ENCODE peak calls at places on chromosomes 3 and 15, in seven cellular contexts. H, P, W, O, V, N and B are unnamed samples.

GRCh38 chr3:111164621-111165020 is 93.0 kb downstream of the NECTIN3 start:
- DNase-seq in H (no peak), P (no peak), W (no peak), O (no peak), V (no peak), N (no peak), B (no peak)

GRCh38 chr3:186097663-186098451 is 11.0 kb downstream of the ETV5 start:
- DNase-seq in H (no peak), P (no peak), W (peak; percentile 93), O (no peak), V (peak; percentile 80), N (peak; percentile 89), B (peak; percentile 73)

GRCh38 chr3:158791259-158791920 is 10.5 kb upstream of the MFSD1 start:
- DNase-seq in H (no peak), P (no peak), W (peak; percentile 90), O (peak; percentile 37), V (peak; percentile 78), N (peak; percentile 74), B (no peak)

GRCh38 chr15:28955686-28956421 is 70.1 kb downstream of the APBA2 start:
- DNase-seq in H (no peak), P (no peak), W (peak; percentile 85), O (no peak), V (peak; percentile 48), N (peak; percentile 91), B (no peak)

GRCh38 chr15:48647963-48648362 is 2.5 kb upstream of the FBN1 start:
- DNase-seq in H (no peak), P (no peak), W (peak; percentile 68), O (no peak), V (peak; percentile 28), N (no peak), B (no peak)

GRCh38 chr3:132016061-132017041 is 18.5 kb downstream of the CPNE4 start:
- DNase-seq in H (no peak), P (no peak), W (peak; percentile 27), O (no peak), V (no peak), N (no peak), B (no peak)

GRCh38 chr3:126269360-126269759 is 87.8 kb downstream of the KLF15 start:
- DNase-seq in H (no peak), P (no peak), W (peak; percentile 15), O (no peak), V (no peak), N (no peak), B (no peak)

GRCh38 chr15:35195649-35196048 is 110.6 kb upstream of the NANOGP8 start:
- DNase-seq in H (no peak), P (no peak), W (no peak), O (no peak), V (no peak), N (no peak), B (no peak)

GRCh38 chr15:41810651-41811431 is 17.1 kb upstream of the JMJD7 start:
- DNase-seq in H (no peak), P (no peak), W (no peak), O (no peak), V (no peak), N (no peak), B (no peak)

GRCh38 chr15:33309602-33310276 is 1.0 kb upstream of the RYR3 start:
- DNase-seq in H (no peak), P (no peak), W (peak; percentile 4), O (peak; percentile 36), V (peak; percentile 11), N (no peak), B (no peak)

GRCh38 chr3:60542981-60543380 is 708.3 kb downstream of the FHIT start:
- DNase-seq in H (no peak), P (no peak), W (no peak), O (no peak), V (no peak), N (no peak), B (no peak)

GRCh38 chr3:6066397-6066796 is 794.5 kb upstream of the GRM7 start:
- DNase-seq in H (no peak), P (no peak), W (no peak), O (no peak), V (no peak), N (no peak), B (no peak)

GRCh38 chr3:12465151-12465795 is 19.0 kb upstream of the TSEN2 start:
- DNase-seq in H (no peak), P (no peak), W (no peak), O (no peak), V (no peak), N (no peak), B (no peak)

GRCh38 chr3:15810702-15811101 is 12.9 kb upstream of the ANKRD28 start:
- DNase-seq in H (no peak), P (no peak), W (no peak), O (no peak), V (no peak), N (no peak), B (no peak)

GRCh38 chr15:48493084-48493762 is 152.3 kb downstream of the FBN1 start:
- DNase-seq in H (peak; percentile 88), P (no peak), W (peak; percentile 76), O (no peak), V (peak; percentile 44), N (peak; percentile 96), B (peak; percentile 38)

GRCh38 chr15:60328852-60329443 is 68.8 kb downstream of the ANXA2 start:
- DNase-seq in H (no peak), P (no peak), W (peak; percentile 56), O (peak; percentile 32), V (peak; percentile 53), N (no peak), B (no peak)

GRCh38 chr3:44954962-44955361 is 21.0 kb downstream of the ZDHHC3 start:
- DNase-seq in H (no peak), P (no peak), W (peak; percentile 54), O (peak; percentile 60), V (peak; percentile 94), N (no peak), B (no peak)

GRCh38 chr3:16906679-16907078 is 21.9 kb downstream of the PLCL2 start:
- DNase-seq in H (no peak), P (no peak), W (peak; percentile 21), O (no peak), V (peak; percentile 55), N (peak; percentile 49), B (no peak)

GRCh38 chr3:190053919-190054672 is 66.6 kb downstream of the P3H2 start:
- DNase-seq in H (no peak), P (no peak), W (peak; percentile 62), O (no peak), V (peak; percentile 77), N (peak; percentile 84), B (peak; percentile 66)

GRCh38 chr3:52053307-52054304 is 2.8 kb downstream of the DUSP7 start:
- DNase-seq in H (no peak), P (no peak), W (peak; percentile 36), O (peak; percentile 68), V (peak; percentile 49), N (no peak), B (no peak)

DNA sequence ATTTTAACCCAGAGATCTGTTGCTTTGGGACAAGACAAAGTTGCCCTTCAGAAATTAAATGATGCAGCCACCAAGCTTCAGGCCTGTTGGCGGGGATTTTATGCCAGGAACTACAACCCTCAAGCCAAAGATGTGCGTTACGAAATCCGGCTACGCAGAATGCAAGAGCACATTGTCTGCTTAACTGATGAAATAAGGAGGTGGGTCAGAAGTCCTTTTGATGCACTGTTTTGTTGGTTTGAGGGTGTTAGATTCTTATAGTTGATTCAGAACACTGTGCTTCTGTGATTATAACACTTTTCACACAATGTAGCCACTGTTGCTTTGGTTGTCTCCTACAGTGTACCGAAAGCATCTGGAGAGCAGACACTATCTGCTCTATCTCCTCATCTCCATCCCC is 20.8 kb upstream of the NXPE3 start:
- DNase-seq in H (no peak), P (no peak), W (peak; percentile 33), O (no peak), V (no peak), N (no peak), B (no peak)
- TF ChIP-seq CTCF in H (no peak), P (no peak), W (no peak), O (no peak), V (no peak), N (no peak), B (no peak)

GRCh38 chr3:172911142-172911541 is 160.6 kb downstream of the ECT2 start:
- DNase-seq in H (no peak), P (no peak), W (no peak), O (no peak), V (no peak), N (no peak), B (no peak)
- TF ChIP-seq CTCF in H (no peak), P (no peak), W (no peak), O (no peak), V (no peak), N (no peak), B (no peak)

DNA sequence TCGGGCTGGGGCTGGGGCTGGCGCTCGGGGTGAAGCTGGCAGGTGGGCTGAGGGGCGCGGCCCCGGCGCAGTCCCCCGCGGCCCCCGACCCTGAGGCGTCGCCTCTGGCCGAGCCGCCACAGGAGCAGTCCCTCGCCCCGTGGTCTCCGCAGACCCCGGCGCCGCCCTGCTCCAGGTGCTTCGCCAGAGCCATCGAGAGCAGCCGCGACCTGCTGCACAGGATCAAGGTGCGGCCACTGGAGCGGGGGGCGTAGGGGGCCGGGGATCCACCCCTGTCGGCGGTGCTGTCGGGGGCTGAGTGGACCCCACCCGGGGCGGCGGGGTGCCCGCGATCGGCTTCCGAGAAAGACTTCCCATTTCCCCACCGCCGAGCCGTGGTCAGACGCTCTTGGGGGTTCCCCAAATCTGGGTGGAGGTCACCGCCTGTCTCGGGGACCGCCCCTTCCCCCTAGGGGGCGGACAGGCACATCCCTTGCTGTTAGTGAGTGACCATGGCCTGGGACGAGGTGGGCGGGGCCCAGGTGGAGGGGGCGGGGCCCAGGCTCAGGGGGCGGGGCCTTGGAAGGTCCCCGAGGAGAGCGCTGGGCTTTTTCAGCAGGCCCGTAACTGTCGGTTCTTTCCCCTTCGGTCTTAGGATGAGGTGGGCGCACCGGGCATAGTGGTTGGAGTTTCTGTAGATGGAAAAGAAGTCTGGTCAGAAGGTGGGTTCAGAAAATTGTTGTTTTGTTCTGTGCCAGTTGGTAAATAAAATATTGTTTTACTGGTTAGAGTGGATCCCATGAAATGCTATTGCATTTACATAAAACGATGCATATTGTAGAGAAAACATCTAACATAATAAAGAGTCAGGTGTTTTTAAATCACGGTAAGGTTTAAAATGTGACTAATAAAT is 587 bp downstream of the LACTB start:
- DNase-seq in H (no peak), P (peak; percentile 54), W (peak; percentile 84), O (peak; percentile 97), V (peak; percentile 65), N (peak; percentile 43), B (no peak)
- TF ChIP-seq CTCF in H (no peak), P (no peak), W (peak; percentile 22), O (peak; percentile 25), V (peak; percentile 23), N (no peak), B (peak; percentile 15)

GRCh38 chr3:99892332-99892731 is 74.7 kb downstream of the CMSS1 start:
- DNase-seq in H (no peak), P (no peak), W (no peak), O (no peak), V (no peak), N (no peak), B (no peak)
- TF ChIP-seq CTCF in H (no peak), P (no peak), W (no peak), O (no peak), V (no peak), N (no peak), B (no peak)

GRCh38 chr15:74207652-74208440 is 5.3 kb upstream of the STRA6 start:
- DNase-seq in H (no peak), P (no peak), W (no peak), O (no peak), V (no peak), N (no peak), B (no peak)
- TF ChIP-seq CTCF in H (no peak), P (no peak), W (no peak), O (no peak), V (no peak), N (no peak), B (no peak)

GRCh38 chr15:25683911-25684310 is 179.2 kb downstream of the ATP10A start:
- DNase-seq in H (no peak), P (no peak), W (no peak), O (no peak), V (no peak), N (no peak), B (no peak)
- TF ChIP-seq CTCF in H (no peak), P (no peak), W (peak; percentile 4), O (no peak), V (no peak), N (no peak), B (no peak)